ENCODE peak calls at places on chromosomes 5 and 9, in eight cellular contexts. A, M, V, S, B, Q, X and O are unnamed samples.
A peak's percentile ranks its signal among the peaks of the same experiment; 100 is the strongest.

GRCh38 chr5:42756630-42757601 is at the start of gene CCDC152:
- DNase-seq in A (no peak), M (no peak), V (peak; percentile 21), S (no peak), B (no peak), Q (peak; percentile 35), X (peak; percentile 44), O (peak; percentile 69)

GRCh38 chr5:144467795-144468194 is 297.1 kb downstream of the KCTD16 start:
- DNase-seq in A (no peak), M (peak; percentile 25), V (no peak), S (peak; percentile 23), B (no peak), Q (no peak), X (no peak), O (no peak)

GRCh38 chr5:147203208-147203607 is 31.6 kb upstream of the STK32A start:
- DNase-seq in A (no peak), M (no peak), V (no peak), S (no peak), B (no peak), Q (no peak), X (no peak), O (no peak)

GRCh38 chr9:135330307-135330631 is 149.3 kb upstream of the PPP1R26 start:
- DNase-seq in A (peak; percentile 3), M (no peak), V (no peak), S (no peak), B (no peak), Q (no peak), X (no peak), O (no peak)

GRCh38 chr5:18798058-18798457 is 1163.8 kb downstream of the TAF11L14 start:
- DNase-seq in A (no peak), M (no peak), V (no peak), S (no peak), B (no peak), Q (no peak), X (no peak), O (no peak)

GRCh38 chr5:59236996-59237395 is 654.1 kb downstream of the RAB3C start:
- DNase-seq in A (no peak), M (no peak), V (peak; percentile 6), S (no peak), B (no peak), Q (no peak), X (no peak), O (no peak)

GRCh38 chr9:37683531-37684371 is 33.0 kb downstream of the FRMPD1 start:
- DNase-seq in A (no peak), M (no peak), V (no peak), S (no peak), B (no peak), Q (no peak), X (no peak), O (no peak)

GRCh38 chr5:127492854-127493738 is 24.3 kb upstream of the PRRC1 start:
- DNase-seq in A (no peak), M (peak; percentile 83), V (peak; percentile 6), S (no peak), B (no peak), Q (peak; percentile 49), X (peak; percentile 44), O (no peak)

GRCh38 chr5:143533475-143533874 is 130.0 kb upstream of the NR3C1 start:
- DNase-seq in A (no peak), M (no peak), V (no peak), S (no peak), B (no peak), Q (no peak), X (no peak), O (no peak)

GRCh38 chr5:96201503-96201902 is 231.5 kb downstream of the PCSK1 start:
- DNase-seq in A (no peak), M (no peak), V (no peak), S (no peak), B (no peak), Q (no peak), X (no peak), O (no peak)

GRCh38 chr9:125617087-125617486 is 89.9 kb downstream of the MAPKAP1 start:
- DNase-seq in A (no peak), M (no peak), V (no peak), S (no peak), B (no peak), Q (no peak), X (no peak), O (no peak)

GRCh38 chr5:35332551-35332950 is 102.3 kb upstream of the PRLR start:
- DNase-seq in A (no peak), M (no peak), V (no peak), S (no peak), B (no peak), Q (no peak), X (no peak), O (no peak)

GRCh38 chr5:131758520-131758900 is 38.3 kb downstream of the FNIP1 start:
- DNase-seq in A (no peak), M (no peak), V (no peak), S (no peak), B (no peak), Q (no peak), X (no peak), O (no peak)

GRCh38 chr5:129384736-129385135 is 75.4 kb upstream of the ADAMTS19 start:
- DNase-seq in A (no peak), M (no peak), V (peak; percentile 12), S (no peak), B (no peak), Q (no peak), X (no peak), O (no peak)

GRCh38 chr9:93072383-93072795 is 13.9 kb downstream of the SUSD3 start:
- DNase-seq in A (no peak), M (no peak), V (no peak), S (no peak), B (no peak), Q (no peak), X (no peak), O (no peak)

GRCh38 chr5:31194892-31195291 is 1.4 kb downstream of the CDH6 start:
- DNase-seq in A (no peak), M (no peak), V (no peak), S (no peak), B (no peak), Q (no peak), X (no peak), O (no peak)

GRCh38 chr9:113509463-113509862 is 45.9 kb downstream of the RGS3 start:
- DNase-seq in A (no peak), M (no peak), V (peak; percentile 44), S (no peak), B (no peak), Q (no peak), X (no peak), O (no peak)